ENCODE peak calls at places on chromosomes 13 and 19, in eight cellular contexts. Q is ascending aorta, C is cardiac fibroblast, Z is tibial artery, S is uterus, W is ovary, A is pancreas, R is transverse colon. V is an unnamed sample.

GRCh38 chr19:1468274-1469199 is 10.5 kb downstream of the C19orf25 start:
- DNase-seq in Q (no peak), C (no peak), Z (no peak), S (no peak), W (no peak), A (no peak), R (no peak), V (peak)

GRCh38 chr13:66546534-66547379 is 683.4 kb downstream of the PCDH9 start:
- DNase-seq in Q (no peak), C (no peak), Z (no peak), S (no peak), W (no peak), A (no peak), R (no peak), V (peak)

GRCh38 chr19:33879818-33880575 is 83.3 kb downstream of the KCTD15 start:
- DNase-seq in Q (no peak), C (no peak), Z (no peak), S (no peak), W (peak), A (peak), R (no peak), V (no peak)

GRCh38 chr19:4057913-4058695 is 8.6 kb downstream of the ZBTB7A start:
- DNase-seq in Q (peak), C (peak), Z (peak), S (peak), W (peak), A (peak), R (peak), V (peak)

GRCh38 chr19:17598953-17599352 is 43.5 kb downstream of the COLGALT1 start:
- DNase-seq in Q (no peak), C (no peak), Z (no peak), S (no peak), W (no peak), A (no peak), R (no peak), V (no peak)

GRCh38 chr13:98523455-98524102 is 53.3 kb downstream of the STK24 start:
- DNase-seq in Q (peak), C (no peak), Z (no peak), S (no peak), W (no peak), A (no peak), R (no peak), V (no peak)

GRCh38 chr19:9009431-9009830 is 778 bp downstream of the MUC16 start:
- DNase-seq in Q (no peak), C (no peak), Z (no peak), S (no peak), W (no peak), A (no peak), R (no peak), V (no peak)

GRCh38 chr13:113475280-113475679 is 15.2 kb downstream of the DCUN1D2 start:
- DNase-seq in Q (no peak), C (no peak), Z (no peak), S (no peak), W (no peak), A (no peak), R (no peak), V (no peak)

GRCh38 chr13:92807343-92807742 is 419.3 kb upstream of the GPC6 start:
- DNase-seq in Q (no peak), C (peak), Z (no peak), S (no peak), W (no peak), A (no peak), R (no peak), V (peak)

GRCh38 chr19:43778651-43779050 is 2.1 kb downstream of the KCNN4 start:
- DNase-seq in Q (no peak), C (no peak), Z (no peak), S (no peak), W (no peak), A (no peak), R (no peak), V (no peak)

GRCh38 chr19:43780706-43781525 is at the start of gene KCNN4:
- DNase-seq in Q (no peak), C (no peak), Z (no peak), S (no peak), W (no peak), A (no peak), R (peak), V (peak)

GRCh38 chr19:43777163-43777700 is 3.5 kb downstream of the KCNN4 start:
- DNase-seq in Q (no peak), C (peak), Z (no peak), S (no peak), W (no peak), A (no peak), R (no peak), V (peak)

GRCh38 chr19:43779820-43780219 is 953 bp downstream of the KCNN4 start:
- DNase-seq in Q (no peak), C (no peak), Z (no peak), S (no peak), W (no peak), A (no peak), R (no peak), V (no peak)

GRCh38 chr19:43779147-43779819 is 1.5 kb downstream of the KCNN4 start:
- DNase-seq in Q (no peak), C (no peak), Z (peak), S (no peak), W (no peak), A (no peak), R (peak), V (no peak)
- H3K4me3 ChIP-seq in Q (no peak), C (no peak), Z (peak), S (no peak), W (no peak), A (no peak), R (no peak), V (no peak)

GRCh38 chr19:32343550-32344262 is 1.7 kb upstream of the ZNF507 start:
- DNase-seq in Q (no peak), C (no peak), Z (no peak), S (no peak), W (no peak), A (no peak), R (no peak), V (no peak)

GRCh38 chr19:32349724-32350475 is 4.5 kb downstream of the ZNF507 start:
- DNase-seq in Q (no peak), C (no peak), Z (no peak), S (no peak), W (no peak), A (no peak), R (no peak), V (no peak)

GRCh38 chr19:32346901-32347300 is 1.5 kb downstream of the ZNF507 start:
- DNase-seq in Q (no peak), C (no peak), Z (no peak), S (no peak), W (no peak), A (no peak), R (no peak), V (no peak)

GRCh38 chr19:32342695-32343094 is 2.7 kb upstream of the ZNF507 start:
- DNase-seq in Q (no peak), C (no peak), Z (no peak), S (no peak), W (no peak), A (no peak), R (no peak), V (no peak)

DNA sequence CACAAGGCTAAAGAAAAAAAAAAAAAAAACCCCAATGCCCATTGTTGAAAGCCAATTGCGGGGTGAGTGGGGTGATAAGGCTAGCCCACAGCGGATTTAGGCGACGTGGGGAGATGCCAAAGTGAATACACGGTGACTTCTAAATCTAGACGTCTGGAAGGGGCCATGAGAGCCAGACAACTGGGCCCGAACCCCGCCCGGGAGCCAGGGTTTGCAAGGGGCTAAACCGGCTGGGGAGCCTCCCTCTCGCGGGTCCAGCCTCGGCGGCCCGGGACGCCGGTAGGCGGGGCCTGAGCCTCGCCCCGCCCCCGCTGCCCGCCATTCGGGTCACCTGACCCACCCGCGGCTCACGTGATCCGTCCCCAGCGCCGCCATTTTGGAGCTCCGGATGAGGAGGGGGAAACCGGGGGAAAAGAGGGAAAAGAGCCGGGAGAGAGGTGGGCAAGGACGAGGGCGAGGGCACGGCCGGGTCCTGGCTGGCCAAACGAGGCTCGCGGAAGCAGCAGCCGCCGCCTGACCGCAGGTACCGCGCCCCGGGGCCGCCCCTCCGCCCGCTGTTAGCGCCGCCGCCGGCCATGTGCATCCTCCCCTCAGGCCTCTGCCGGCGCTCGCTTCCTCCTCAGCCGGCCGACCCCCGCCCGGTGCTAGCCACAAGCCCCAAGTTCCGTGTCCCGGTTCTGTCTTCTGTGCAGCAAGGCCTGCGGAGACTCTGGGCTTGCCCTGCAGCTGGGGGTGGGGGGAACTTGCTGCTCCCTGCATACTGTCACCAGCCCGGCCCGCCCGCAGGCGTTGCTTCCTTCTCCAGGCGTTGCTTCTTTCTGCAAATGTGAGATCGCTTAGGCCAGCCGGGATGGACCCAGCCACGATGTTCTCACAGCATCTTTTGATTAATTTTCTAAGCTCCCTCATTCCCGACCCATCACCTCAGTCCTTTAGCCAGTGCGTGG is at the start of gene ZNF507:
- DNase-seq in Q (peak), C (peak), Z (peak), S (peak), W (peak), A (peak), R (peak), V (peak)
- TF ChIP-seq CTCF in Q (no peak), C (no peak), Z (no peak), S (no peak), W (peak), A (no peak), R (no peak), V (no peak)

GRCh38 chr19:15248106-15248505 is 15.9 kb upstream of the EPHX3 start:
- DNase-seq in Q (peak), C (no peak), Z (peak), S (peak), W (no peak), A (no peak), R (no peak), V (no peak)

GRCh38 chr19:15249912-15250634 is 17.8 kb upstream of the EPHX3 start:
- DNase-seq in Q (peak), C (peak), Z (peak), S (peak), W (peak), A (peak), R (no peak), V (peak)

GRCh38 chr19:15250635-15250993 is 18.4 kb upstream of the EPHX3 start:
- DNase-seq in Q (no peak), C (no peak), Z (no peak), S (no peak), W (no peak), A (no peak), R (no peak), V (no peak)

GRCh38 chr19:15248648-15249559 is 16.7 kb upstream of the EPHX3 start:
- DNase-seq in Q (peak), C (peak), Z (peak), S (peak), W (peak), A (peak), R (peak), V (peak)

DNA sequence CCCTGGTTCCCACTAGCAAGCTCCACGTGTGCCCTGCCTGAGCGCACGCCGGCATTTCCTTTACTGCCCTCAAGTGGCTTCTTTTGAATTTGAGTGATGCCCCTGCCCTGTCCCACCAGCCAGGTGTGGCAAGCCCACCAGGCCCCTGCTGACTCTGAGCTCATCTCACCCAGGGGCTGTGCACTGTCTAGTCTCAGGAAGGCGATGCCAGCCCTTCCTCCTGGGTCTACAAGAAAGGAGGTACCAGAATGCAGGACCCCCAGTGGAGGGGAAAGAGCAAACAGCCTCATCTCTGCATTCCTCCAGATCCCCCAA is 17.3 kb upstream of the EPHX3 start:
- DNase-seq in Q (no peak), C (no peak), Z (no peak), S (no peak), W (no peak), A (no peak), R (no peak), V (no peak)
- H3K4me3 ChIP-seq in Q (peak), C (no peak), Z (peak), S (no peak), W (no peak), A (no peak), R (no peak), V (peak)

DNA sequence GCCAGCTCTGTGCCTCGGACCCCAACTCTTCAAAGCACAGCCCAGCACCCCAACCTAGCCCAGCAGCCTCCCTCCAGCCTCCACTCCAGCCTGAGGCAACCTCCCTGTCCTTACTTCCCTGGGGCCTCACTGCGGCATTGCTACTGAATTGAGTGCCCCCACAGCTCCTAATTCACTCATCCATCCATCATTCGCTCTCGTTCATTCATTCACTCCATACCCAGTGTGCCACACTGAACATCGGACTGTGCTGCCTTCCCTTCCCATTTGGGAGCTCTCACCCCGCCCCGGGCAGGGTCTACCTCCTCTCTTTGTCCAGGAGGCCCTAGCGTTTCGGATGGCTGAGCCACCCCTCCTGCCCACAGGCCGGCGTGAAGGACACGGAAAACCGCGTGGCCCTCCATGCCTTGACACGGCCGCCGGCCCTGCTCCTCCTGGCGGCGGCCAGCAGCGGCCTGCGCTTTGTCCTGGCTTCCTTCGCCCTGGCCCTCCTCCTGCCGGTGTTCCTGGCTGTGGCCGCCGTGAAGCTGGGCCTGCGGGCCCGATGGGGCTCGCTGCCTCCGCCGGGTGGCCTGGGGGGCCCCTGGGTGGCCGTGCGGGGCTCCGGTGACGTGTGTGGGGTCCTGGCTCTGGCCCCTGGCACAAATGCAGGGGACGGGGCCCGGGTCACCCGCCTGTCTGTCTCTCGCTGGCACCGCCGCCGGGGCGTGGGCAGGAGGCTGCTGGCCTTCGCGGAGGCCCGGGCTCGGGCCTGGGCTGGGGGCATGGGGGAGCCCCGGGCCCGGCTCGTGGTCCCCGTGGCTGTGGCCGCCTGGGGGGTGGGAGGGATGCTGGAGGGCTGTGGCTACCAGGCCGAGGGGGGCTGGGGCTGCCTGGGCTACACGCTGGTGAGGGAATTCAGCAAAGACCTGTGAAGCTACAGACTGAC is 1.3 kb downstream of the NAT14 start:
- DNase-seq in Q (no peak), C (no peak), Z (no peak), S (peak), W (no peak), A (no peak), R (no peak), V (peak)
- TF ChIP-seq CTCF in Q (no peak), C (peak), Z (no peak), S (peak), W (peak), A (no peak), R (no peak), V (peak)

GRCh38 chr13:44273991-44274810 is 99.4 kb upstream of the SERP2 start:
- DNase-seq in Q (peak), C (peak), Z (no peak), S (no peak), W (no peak), A (no peak), R (no peak), V (peak)
- H3K4me3 ChIP-seq in Q (peak), C (no peak), Z (peak), S (peak), W (peak), A (no peak), R (no peak), V (peak)

GRCh38 chr19:12350890-12351197 is 14.6 kb downstream of the ZNF442 start:
- DNase-seq in Q (no peak), C (no peak), Z (no peak), S (no peak), W (no peak), A (no peak), R (no peak), V (no peak)

GRCh38 chr19:12350185-12350889 is 15.1 kb downstream of the ZNF442 start:
- DNase-seq in Q (no peak), C (no peak), Z (no peak), S (no peak), W (no peak), A (no peak), R (no peak), V (no peak)

GRCh38 chr19:12345197-12345596 is 11.8 kb upstream of the ZNF563 start:
- DNase-seq in Q (no peak), C (no peak), Z (no peak), S (no peak), W (no peak), A (no peak), R (no peak), V (no peak)

GRCh38 chr19:12346896-12347295 is 13.5 kb upstream of the ZNF563 start:
- DNase-seq in Q (no peak), C (no peak), Z (no peak), S (no peak), W (no peak), A (no peak), R (no peak), V (no peak)
- TF ChIP-seq CTCF in Q (no peak), C (no peak), Z (no peak), S (no peak), W (no peak), A (no peak), R (no peak), V (no peak)

GRCh38 chr19:23415561-23416191 is 20.4 kb upstream of the ZNF91 start:
- DNase-seq in Q (no peak), C (no peak), Z (no peak), S (no peak), W (no peak), A (peak), R (peak), V (no peak)
- H3K4me3 ChIP-seq in Q (peak), C (peak), Z (peak), S (peak), W (peak), A (no peak), R (peak), V (peak)

GRCh38 chr19:23273594-23274412 is 23.6 kb upstream of the ZNF724 start:
- DNase-seq in Q (peak), C (peak), Z (peak), S (peak), W (peak), A (peak), R (peak), V (peak)

DNA sequence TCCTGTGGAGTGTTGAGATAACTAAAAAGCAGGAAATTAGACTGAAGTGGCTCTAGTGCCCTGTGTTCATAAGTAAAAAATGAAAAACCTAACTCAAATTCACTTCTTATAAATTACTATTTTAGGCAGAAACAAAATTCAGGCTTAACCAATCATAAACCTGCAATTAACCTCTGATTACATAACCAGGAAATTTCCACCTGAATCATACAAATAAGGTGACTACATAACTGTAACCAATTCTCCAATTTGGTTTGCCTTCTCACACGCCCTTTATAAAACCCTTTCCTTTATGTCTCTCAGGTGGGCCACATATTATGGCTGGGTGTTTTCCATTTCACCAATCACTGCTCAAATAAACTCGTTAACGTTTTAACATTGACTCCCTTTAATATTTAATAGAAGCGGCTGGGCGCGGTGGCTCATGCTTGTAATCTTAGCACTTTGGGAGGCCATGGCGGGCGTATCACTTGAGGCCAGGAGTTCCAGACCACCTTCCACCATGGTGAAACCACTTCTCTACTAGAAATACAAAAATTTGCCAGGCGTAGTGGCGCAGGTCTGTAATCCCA is 22.9 kb upstream of the ZNF724 start:
- DNase-seq in Q (no peak), C (no peak), Z (no peak), S (no peak), W (no peak), A (no peak), R (peak), V (no peak)
- TF ChIP-seq CTCF in Q (no peak), C (no peak), Z (no peak), S (no peak), W (no peak), A (no peak), R (no peak), V (no peak)

V was measured in AG10803.